ENCODE peak calls at places on chromosome 4, in six cellular contexts. One of them, this sample, is unnamed.

GRCh38 chr4:75892508-75892907 is 9.7 kb downstream of the PPEF2 start:
- DNase-seq in colonic mucosa: no peak
- DNase-seq in sigmoid colon: no peak
- DNase-seq in adrenal gland: no peak
- DNase-seq in CD4-positive, CD25-positive, alpha-beta regulatory T cell: no peak
- DNase-seq in osteoblast: no peak
- DNase-seq in this sample: no peak

GRCh38 chr4:141247430-141247780 is 26.7 kb downstream of the ZNF330 start:
- DNase-seq in CD4-positive, CD25-positive, alpha-beta regulatory T cell: no peak
- DNase-seq in adrenal gland: no peak
- DNase-seq in colonic mucosa: no peak
- DNase-seq in sigmoid colon: no peak
- DNase-seq in osteoblast: no peak
- DNase-seq in this sample: no peak

GRCh38 chr4:108417923-108418322 is 202.5 kb upstream of the RPL34 start:
- DNase-seq in CD4-positive, CD25-positive, alpha-beta regulatory T cell: no peak
- DNase-seq in sigmoid colon: no peak
- DNase-seq in colonic mucosa: no peak
- DNase-seq in adrenal gland: no peak
- DNase-seq in osteoblast: no peak
- DNase-seq in this sample: no peak

GRCh38 chr4:47427936-47428335 is 35.6 kb downstream of the COMMD8 start:
- DNase-seq in sigmoid colon: no peak
- DNase-seq in osteoblast: no peak
- DNase-seq in CD4-positive, CD25-positive, alpha-beta regulatory T cell: no peak
- DNase-seq in adrenal gland: no peak
- DNase-seq in colonic mucosa: no peak
- DNase-seq in this sample: no peak

GRCh38 chr4:57342406-57342805 is 232.2 kb upstream of the IGFBP7 start:
- DNase-seq in adrenal gland: no peak
- DNase-seq in sigmoid colon: no peak
- DNase-seq in colonic mucosa: no peak
- DNase-seq in osteoblast: no peak
- DNase-seq in CD4-positive, CD25-positive, alpha-beta regulatory T cell: no peak
- DNase-seq in this sample: no peak

GRCh38 chr4:55635282-55635681 is 816 bp downstream of the NMU start:
- DNase-seq in CD4-positive, CD25-positive, alpha-beta regulatory T cell: peak; percentile 12
- DNase-seq in adrenal gland: no peak
- DNase-seq in sigmoid colon: no peak
- DNase-seq in colonic mucosa: no peak
- DNase-seq in osteoblast: no peak
- DNase-seq in this sample: no peak

GRCh38 chr4:126628933-126629332 is 1003.8 kb upstream of the INTU start:
- DNase-seq in CD4-positive, CD25-positive, alpha-beta regulatory T cell: no peak
- DNase-seq in adrenal gland: no peak
- DNase-seq in sigmoid colon: no peak
- DNase-seq in osteoblast: no peak
- DNase-seq in colonic mucosa: no peak
- DNase-seq in this sample: no peak

GRCh38 chr4:42915484-42915883 is 23.0 kb downstream of the GRXCR1 start:
- DNase-seq in colonic mucosa: no peak
- DNase-seq in osteoblast: no peak
- DNase-seq in sigmoid colon: no peak
- DNase-seq in CD4-positive, CD25-positive, alpha-beta regulatory T cell: no peak
- DNase-seq in adrenal gland: no peak
- DNase-seq in this sample: peak; percentile 75

GRCh38 chr4:110196206-110196870 is 2.1 kb downstream of the ELOVL6 start:
- DNase-seq in adrenal gland: peak; percentile 61
- DNase-seq in CD4-positive, CD25-positive, alpha-beta regulatory T cell: peak; percentile 44
- DNase-seq in sigmoid colon: peak; percentile 66
- DNase-seq in colonic mucosa: peak; percentile 78
- DNase-seq in osteoblast: peak; percentile 87
- DNase-seq in this sample: peak; percentile 53

GRCh38 chr4:129342820-129343219 is 246.9 kb downstream of the C4orf33 start:
- DNase-seq in sigmoid colon: no peak
- DNase-seq in CD4-positive, CD25-positive, alpha-beta regulatory T cell: no peak
- DNase-seq in adrenal gland: no peak
- DNase-seq in colonic mucosa: no peak
- DNase-seq in osteoblast: peak; percentile 26
- DNase-seq in this sample: no peak

GRCh38 chr4:94827481-94828110 is 69.8 kb downstream of the BMPR1B start:
- DNase-seq in adrenal gland: no peak
- DNase-seq in CD4-positive, CD25-positive, alpha-beta regulatory T cell: no peak
- DNase-seq in colonic mucosa: no peak
- DNase-seq in sigmoid colon: no peak
- DNase-seq in osteoblast: peak; percentile 79
- DNase-seq in this sample: no peak

GRCh38 chr4:87419578-87420249 is 2.7 kb upstream of the NUDT9 start:
- DNase-seq in osteoblast: no peak
- DNase-seq in sigmoid colon: no peak
- DNase-seq in CD4-positive, CD25-positive, alpha-beta regulatory T cell: no peak
- DNase-seq in adrenal gland: no peak
- DNase-seq in colonic mucosa: no peak
- DNase-seq in this sample: no peak

GRCh38 chr4:156945532-156945931 is 26.1 kb downstream of the PDGFC start:
- DNase-seq in colonic mucosa: no peak
- DNase-seq in CD4-positive, CD25-positive, alpha-beta regulatory T cell: no peak
- DNase-seq in sigmoid colon: no peak
- DNase-seq in adrenal gland: no peak
- DNase-seq in osteoblast: no peak
- DNase-seq in this sample: no peak

GRCh38 chr4:7094931-7095330 is 27.1 kb upstream of the GRPEL1 start:
- DNase-seq in sigmoid colon: no peak
- DNase-seq in colonic mucosa: no peak
- DNase-seq in osteoblast: no peak
- DNase-seq in adrenal gland: peak; percentile 73
- DNase-seq in CD4-positive, CD25-positive, alpha-beta regulatory T cell: no peak
- DNase-seq in this sample: no peak

GRCh38 chr4:71466775-71467174 is 128.0 kb downstream of the SLC4A4 start:
- DNase-seq in CD4-positive, CD25-positive, alpha-beta regulatory T cell: no peak
- DNase-seq in colonic mucosa: no peak
- DNase-seq in sigmoid colon: no peak
- DNase-seq in osteoblast: no peak
- DNase-seq in adrenal gland: no peak
- DNase-seq in this sample: no peak

GRCh38 chr4:54548098-54548620 is 109.6 kb upstream of the KIT start:
- DNase-seq in osteoblast: no peak
- DNase-seq in adrenal gland: no peak
- DNase-seq in sigmoid colon: no peak
- DNase-seq in CD4-positive, CD25-positive, alpha-beta regulatory T cell: no peak
- DNase-seq in colonic mucosa: no peak
- DNase-seq in this sample: no peak

DNA sequence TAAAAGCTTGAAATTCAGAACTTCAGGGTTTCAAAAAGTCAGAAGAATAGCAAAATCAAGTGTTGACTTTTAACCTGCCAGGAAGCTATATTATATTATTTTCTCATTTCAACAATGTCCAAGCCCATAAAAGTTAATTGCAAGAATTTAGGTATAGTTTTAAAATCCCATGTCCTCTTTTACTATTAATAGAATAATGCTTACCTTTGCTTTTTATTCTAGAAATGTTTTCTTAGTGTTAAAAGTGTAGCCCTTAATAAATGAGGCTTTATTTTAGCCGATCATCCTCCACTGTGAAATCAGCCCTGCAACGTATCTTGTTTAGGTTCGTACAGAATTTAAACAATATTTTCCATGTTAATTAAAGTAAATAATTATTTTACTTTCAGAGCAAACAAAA is 31.5 kb downstream of the TMA16 start:
- DNase-seq in colonic mucosa: no peak
- DNase-seq in osteoblast: no peak
- DNase-seq in sigmoid colon: no peak
- DNase-seq in CD4-positive, CD25-positive, alpha-beta regulatory T cell: no peak
- DNase-seq in adrenal gland: no peak
- DNase-seq in this sample: no peak
- H3K36me3 ChIP-seq in colonic mucosa: no peaks in the 10 kb centered on the region
- H3K36me3 ChIP-seq in osteoblast: peaks cover 49% of the 10 kb centered on the region
- H3K36me3 ChIP-seq in sigmoid colon: no peaks in the 10 kb centered on the region
- H3K36me3 ChIP-seq in CD4-positive, CD25-positive, alpha-beta regulatory T cell: peaks cover 20% of the 10 kb centered on the region
- H3K36me3 ChIP-seq in adrenal gland: peaks cover 13% of the 10 kb centered on the region
- H3K36me3 ChIP-seq in this sample: peaks cover 94% of the 10 kb centered on the region

GRCh38 chr4:147370473-147370872 is 110.4 kb upstream of the EDNRA start:
- DNase-seq in osteoblast: no peak
- DNase-seq in sigmoid colon: no peak
- DNase-seq in adrenal gland: no peak
- DNase-seq in CD4-positive, CD25-positive, alpha-beta regulatory T cell: no peak
- DNase-seq in colonic mucosa: no peak
- DNase-seq in this sample: no peak

GRCh38 chr4:147368948-147369347 is 111.9 kb upstream of the EDNRA start:
- DNase-seq in adrenal gland: no peak
- DNase-seq in CD4-positive, CD25-positive, alpha-beta regulatory T cell: no peak
- DNase-seq in osteoblast: no peak
- DNase-seq in sigmoid colon: no peak
- DNase-seq in colonic mucosa: no peak
- DNase-seq in this sample: no peak

GRCh38 chr4:147367841-147368385 is 113.0 kb upstream of the EDNRA start:
- DNase-seq in adrenal gland: no peak
- DNase-seq in colonic mucosa: no peak
- DNase-seq in CD4-positive, CD25-positive, alpha-beta regulatory T cell: no peak
- DNase-seq in sigmoid colon: no peak
- DNase-seq in osteoblast: no peak
- DNase-seq in this sample: no peak

GRCh38 chr4:147371661-147372060 is 109.2 kb upstream of the EDNRA start:
- DNase-seq in sigmoid colon: no peak
- DNase-seq in adrenal gland: no peak
- DNase-seq in osteoblast: no peak
- DNase-seq in CD4-positive, CD25-positive, alpha-beta regulatory T cell: no peak
- DNase-seq in colonic mucosa: no peak
- DNase-seq in this sample: no peak

GRCh38 chr4:147370881-147371280 is 110.0 kb upstream of the EDNRA start:
- DNase-seq in CD4-positive, CD25-positive, alpha-beta regulatory T cell: no peak
- DNase-seq in colonic mucosa: peak; percentile 71
- DNase-seq in osteoblast: no peak
- DNase-seq in adrenal gland: no peak
- DNase-seq in sigmoid colon: no peak
- DNase-seq in this sample: no peak
- H3K27me3 ChIP-seq in CD4-positive, CD25-positive, alpha-beta regulatory T cell: no peaks in the 10 kb centered on the region
- H3K27me3 ChIP-seq in colonic mucosa: no peaks in the 10 kb centered on the region
- H3K27me3 ChIP-seq in osteoblast: no peaks in the 10 kb centered on the region
- H3K27me3 ChIP-seq in adrenal gland: no peaks in the 10 kb centered on the region
- H3K27me3 ChIP-seq in sigmoid colon: no peaks in the 10 kb centered on the region
- H3K27me3 ChIP-seq in this sample: no peaks in the 10 kb centered on the region

GRCh38 chr4:154416183-154416543 is 75.4 kb downstream of the DCHS2 start:
- DNase-seq in osteoblast: no peak
- DNase-seq in colonic mucosa: peak; percentile 24
- DNase-seq in sigmoid colon: peak; percentile 77
- DNase-seq in CD4-positive, CD25-positive, alpha-beta regulatory T cell: no peak
- DNase-seq in adrenal gland: no peak
- DNase-seq in this sample: no peak
- H3K4me3 ChIP-seq in osteoblast: peak overlapping the region; percentile 69
- H3K4me3 ChIP-seq in colonic mucosa: peak overlapping the region; percentile 1
- H3K4me3 ChIP-seq in sigmoid colon: peak overlapping the region; percentile 56
- H3K4me3 ChIP-seq in CD4-positive, CD25-positive, alpha-beta regulatory T cell: no peak overlapping the region
- H3K4me3 ChIP-seq in adrenal gland: no peak overlapping the region
- H3K4me3 ChIP-seq in this sample: no peak overlapping the region

DNA sequence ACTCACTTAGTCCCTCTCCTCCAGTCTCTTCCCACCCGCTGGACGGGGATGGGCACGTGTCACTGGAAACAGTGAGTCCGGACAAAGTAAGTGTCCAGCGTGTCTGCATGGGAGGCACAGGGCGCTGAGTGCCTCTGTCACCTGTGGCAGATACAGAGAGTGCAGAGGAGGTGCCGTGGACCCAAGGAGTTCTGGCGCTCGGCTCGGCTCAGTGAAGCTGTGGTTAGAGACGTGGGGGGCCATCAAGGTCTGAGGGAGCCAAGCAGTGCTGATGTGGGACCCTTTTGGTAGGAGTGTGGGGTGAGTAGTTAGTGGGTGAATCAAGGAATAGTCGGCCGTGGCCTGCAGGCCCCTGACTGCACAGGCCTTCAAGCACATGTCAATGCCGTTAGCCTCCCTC is 40.1 kb upstream of the MSANTD1 start:
- DNase-seq in sigmoid colon: no peak
- DNase-seq in CD4-positive, CD25-positive, alpha-beta regulatory T cell: no peak
- DNase-seq in adrenal gland: no peak
- DNase-seq in colonic mucosa: no peak
- DNase-seq in osteoblast: no peak
- DNase-seq in this sample: no peak
- H3K36me3 ChIP-seq in sigmoid colon: peaks cover 38% of the 10 kb centered on the region
- H3K36me3 ChIP-seq in CD4-positive, CD25-positive, alpha-beta regulatory T cell: peaks cover 74% of the 10 kb centered on the region
- H3K36me3 ChIP-seq in adrenal gland: peaks cover 67% of the 10 kb centered on the region
- H3K36me3 ChIP-seq in colonic mucosa: peaks cover 10% of the 10 kb centered on the region
- H3K36me3 ChIP-seq in osteoblast: peaks cover 59% of the 10 kb centered on the region
- H3K36me3 ChIP-seq in this sample: peaks cover 4% of the 10 kb centered on the region